ENCODE peak calls at places on chromosome 5, in four cellular contexts. K, D, E and T are unnamed samples.

GRCh38 chr5:151901611-151902010 is 23.0 kb downstream of the GLRA1 start:
- DNase-seq in K (no peak), D (no peak), E (no peak), T (no peak)

GRCh38 chr5:179375236-179375685 is 30.0 kb upstream of the ADAMTS2 start:
- DNase-seq in K (peak; percentile 18), D (no peak), E (no peak), T (peak; percentile 19)

GRCh38 chr5:20524956-20525529 is 537.0 kb upstream of the CDH18 start:
- DNase-seq in K (no peak), D (no peak), E (no peak), T (no peak)

GRCh38 chr5:123283031-123283430 is 140.2 kb downstream of the CEP120 start:
- DNase-seq in K (no peak), D (no peak), E (no peak), T (no peak)

GRCh38 chr5:176320577-176320976 is 41.0 kb downstream of the KIAA1191 start:
- DNase-seq in K (no peak), D (no peak), E (no peak), T (no peak)

GRCh38 chr5:82620957-82621600 is 342.9 kb upstream of the RPS23 start:
- DNase-seq in K (no peak), D (peak; percentile 57), E (no peak), T (no peak)

GRCh38 chr5:146340260-146341081 is 1.8 kb downstream of the POU4F3 start:
- DNase-seq in K (peak; percentile 75), D (peak; percentile 68), E (no peak), T (no peak)

GRCh38 chr5:134510970-134511795 is 14.3 kb upstream of the JADE2 start:
- DNase-seq in K (peak; percentile 38), D (peak; percentile 43), E (no peak), T (no peak)

GRCh38 chr5:180235077-180235476 is 26.1 kb upstream of the RASGEF1C start:
- DNase-seq in K (no peak), D (no peak), E (no peak), T (no peak)

GRCh38 chr5:179438461-179438860 is 93.2 kb upstream of the ADAMTS2 start:
- DNase-seq in K (no peak), D (no peak), E (no peak), T (no peak)

GRCh38 chr5:98583572-98583971 is 189.9 kb upstream of the RGMB start:
- DNase-seq in K (no peak), D (no peak), E (no peak), T (no peak)

GRCh38 chr5:88553926-88554325 is 285.3 kb upstream of the TMEM161B start:
- DNase-seq in K (no peak), D (no peak), E (no peak), T (no peak)

GRCh38 chr5:40033411-40033810 is 608.6 kb upstream of the DAB2 start:
- DNase-seq in K (no peak), D (no peak), E (no peak), T (peak; percentile 82)

GRCh38 chr5:72288923-72289322 is 31.1 kb downstream of the MRPS27 start:
- DNase-seq in K (no peak), D (no peak), E (no peak), T (no peak)

GRCh38 chr5:43191740-43192557 is at the start of gene NIM1K:
- DNase-seq in K (peak; percentile 68), D (peak; percentile 71), E (no peak), T (peak; percentile 20)

GRCh38 chr5:4901890-4902289 is 238.2 kb upstream of the ADAMTS16 start:
- DNase-seq in K (no peak), D (no peak), E (no peak), T (no peak)

GRCh38 chr5:29833394-29833793 is 1360.1 kb upstream of the CDH6 start:
- DNase-seq in K (no peak), D (no peak), E (no peak), T (no peak)

GRCh38 chr5:115573133-115573532 is 28.6 kb upstream of the FEM1C start:
- DNase-seq in K (no peak), D (no peak), E (no peak), T (no peak)

GRCh38 chr5:3179220-3179619 is 416.4 kb upstream of the IRX1 start:
- DNase-seq in K (no peak), D (no peak), E (no peak), T (no peak)

GRCh38 chr5:10975915-10976314 is 214.9 kb upstream of the DAP start:
- DNase-seq in K (no peak), D (peak; percentile 13), E (no peak), T (no peak)

GRCh38 chr5:176740131-176740701 is 70.1 kb upstream of the UNC5A start:
- DNase-seq in K (no peak), D (no peak), E (peak; percentile 80), T (peak; percentile 22)

GRCh38 chr5:117590944-117591343 is 1016.3 kb upstream of the SEMA6A start:
- DNase-seq in K (no peak), D (peak; percentile 17), E (no peak), T (no peak)

GRCh38 chr5:142319560-142320426 is 5.0 kb downstream of the SPRY4 start:
- DNase-seq in K (no peak), D (peak; percentile 77), E (no peak), T (no peak)
- H3K4me3 ChIP-seq in K (peak overlapping the region; percentile 24), D (peak overlapping the region; percentile 97), E (peak overlapping the region; percentile 62), T (no peak overlapping the region)

GRCh38 chr5:172411423-172412111 is 42.8 kb downstream of the SH3PXD2B start:
- DNase-seq in K (no peak), D (peak; percentile 74), E (no peak), T (no peak)

GRCh38 chr5:172413601-172414000 is 40.7 kb downstream of the SH3PXD2B start:
- DNase-seq in K (no peak), D (no peak), E (no peak), T (no peak)

GRCh38 chr5:172414618-172415599 is 39.4 kb downstream of the SH3PXD2B start:
- DNase-seq in K (peak; percentile 79), D (no peak), E (no peak), T (no peak)

GRCh38 chr5:172410839-172411238 is 43.5 kb downstream of the SH3PXD2B start:
- DNase-seq in K (no peak), D (peak; percentile 56), E (no peak), T (no peak)

DNA sequence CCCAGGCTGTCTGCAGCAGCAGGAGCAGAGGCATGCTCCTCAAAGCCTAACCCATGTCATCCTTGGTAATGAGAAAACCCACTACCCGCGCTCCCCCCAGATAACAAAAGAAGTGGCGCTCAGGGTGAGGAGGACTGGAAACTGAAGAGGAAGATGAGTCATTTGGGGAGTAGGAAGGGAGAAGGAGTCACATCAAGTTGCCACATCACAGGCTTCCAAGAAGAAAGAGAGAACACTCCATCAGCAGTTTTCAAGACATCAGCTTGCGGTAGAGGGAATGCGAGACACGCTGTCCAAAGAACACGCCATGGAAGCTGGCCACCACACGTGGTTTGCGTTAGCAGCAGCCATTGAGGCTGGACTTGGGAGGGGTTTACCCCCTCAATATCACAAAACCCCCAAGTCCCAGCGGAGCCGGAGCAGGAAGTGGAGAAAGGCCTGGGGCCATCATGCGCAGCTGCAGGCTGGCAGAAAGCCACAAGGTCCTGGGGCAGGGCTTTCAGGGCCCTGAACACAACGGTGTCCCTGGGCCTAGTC is 41.5 kb downstream of the SH3PXD2B start:
- DNase-seq in K (peak; percentile 91), D (peak; percentile 96), E (peak; percentile 96), T (peak; percentile 84)
- H3K4me1 ChIP-seq in K (no peaks in the 10 kb centered on the region), D (peaks cover 27% of the 10 kb centered on the region), E (peaks cover 79% of the 10 kb centered on the region), T (peaks cover 8% of the 10 kb centered on the region)

DNA sequence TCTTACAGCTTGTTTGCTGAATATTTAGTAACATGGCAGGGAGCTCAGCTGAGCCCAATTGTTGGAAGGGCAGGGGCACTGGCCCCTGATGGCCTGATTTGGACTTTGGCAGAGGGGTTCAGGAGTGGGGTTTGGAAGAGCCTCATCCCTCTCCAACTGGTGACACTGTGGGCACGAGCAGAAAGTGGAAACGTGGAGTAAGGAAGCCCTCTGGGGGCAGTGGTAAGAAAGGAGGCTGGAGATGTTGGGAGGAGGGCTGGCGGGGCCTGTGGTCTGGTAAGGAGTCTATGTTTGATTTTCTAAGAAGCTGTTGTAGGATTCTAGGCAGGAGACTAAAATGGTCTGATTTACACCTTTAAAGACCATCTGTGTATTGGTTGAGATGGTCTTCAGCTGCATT is 208.9 kb downstream of the HSPA4 start:
- DNase-seq in K (no peak), D (no peak), E (no peak), T (no peak)
- H3K4me3 ChIP-seq in K (no peak overlapping the region), D (no peak overlapping the region), E (no peak overlapping the region), T (no peak overlapping the region)

GRCh38 chr5:150256416-150257064 is 33.0 kb downstream of the CAMK2A start:
- DNase-seq in K (peak; percentile 39), D (no peak), E (no peak), T (no peak)
- H3K4me1 ChIP-seq in K (no peaks in the 10 kb centered on the region), D (peaks cover 12% of the 10 kb centered on the region), E (no peaks in the 10 kb centered on the region), T (no peaks in the 10 kb centered on the region)

GRCh38 chr5:131973089-131973712 is 27.7 kb upstream of the MEIKIN start:
- DNase-seq in K (peak; percentile 26), D (no peak), E (peak; percentile 90), T (no peak)

GRCh38 chr5:131974956-131975726 is 29.7 kb upstream of the MEIKIN start:
- DNase-seq in K (no peak), D (no peak), E (peak; percentile 66), T (no peak)

GRCh38 chr5:131976414-131977211 is 31.1 kb upstream of the MEIKIN start:
- DNase-seq in K (no peak), D (no peak), E (no peak), T (no peak)

GRCh38 chr5:131973981-131974380 is 28.5 kb upstream of the MEIKIN start:
- DNase-seq in K (no peak), D (no peak), E (no peak), T (no peak)

DNA sequence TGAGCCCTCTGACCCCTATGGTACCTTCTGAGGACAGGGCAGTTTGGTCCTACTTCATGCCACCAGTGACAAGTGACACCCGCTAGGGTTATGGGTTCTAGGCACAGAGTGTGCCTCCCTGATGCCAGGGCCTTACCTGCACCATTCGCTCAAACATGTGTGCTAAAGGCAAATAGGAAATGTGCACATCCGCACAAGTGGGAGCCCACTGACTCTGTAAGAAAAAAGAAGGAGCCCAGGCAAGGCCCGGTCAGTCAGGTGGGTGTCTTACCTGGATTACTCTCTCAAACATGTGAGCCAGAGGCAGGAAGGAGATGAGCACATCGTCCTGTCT is 29.1 kb upstream of the MEIKIN start:
- DNase-seq in K (no peak), D (no peak), E (peak; percentile 87), T (no peak)
- H3K4me3 ChIP-seq in K (no peak overlapping the region), D (no peak overlapping the region), E (no peak overlapping the region), T (no peak overlapping the region)

DNA sequence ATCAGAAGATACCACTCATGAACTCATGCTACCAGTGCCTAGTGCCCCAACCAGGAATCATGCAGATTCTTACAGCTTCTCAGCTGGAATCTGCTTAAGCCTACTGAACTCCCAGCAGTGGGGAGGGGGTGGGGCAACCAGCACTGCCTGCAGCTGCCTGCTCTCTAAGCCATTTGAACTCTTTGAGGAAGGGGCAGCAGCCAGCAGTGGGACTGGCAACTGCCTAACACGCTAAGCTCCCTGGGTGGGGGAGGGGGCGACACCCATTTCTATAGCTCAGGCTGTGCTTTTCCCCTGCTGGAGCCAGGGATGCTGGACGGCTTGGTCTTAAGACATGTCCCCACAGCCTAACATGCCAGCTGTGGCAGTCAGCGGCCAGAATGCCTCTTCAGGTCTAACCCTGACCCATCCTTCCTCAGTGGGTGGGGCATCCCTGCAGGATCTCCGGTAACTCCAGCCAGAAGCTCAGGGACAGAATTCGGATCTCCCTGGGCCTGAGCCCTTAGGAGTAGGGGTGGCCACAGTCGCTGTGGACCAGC is 889.7 kb downstream of the CDH9 start:
- DNase-seq in K (no peak), D (no peak), E (no peak), T (no peak)
- H3K4me1 ChIP-seq in K (no peaks in the 10 kb centered on the region), D (no peaks in the 10 kb centered on the region), E (no peaks in the 10 kb centered on the region), T (no peaks in the 10 kb centered on the region)